ENCODE peak calls at places on chromosomes 2 and 18, in seven cellular contexts. R, H, P, B, K, Y and M are unnamed samples.

GRCh38 chr2:202934456-202934855 is 22.4 kb downstream of the CARF start:
- DNase-seq in R (no peak), P (peak), H (no peak), K (no peak), B (no peak), Y (no peak), M (no peak)

GRCh38 chr2:151032741-151033152 is 228.9 kb downstream of the RBM43 start:
- DNase-seq in Y (peak), K (peak), B (peak), P (no peak), R (no peak), H (peak), M (peak)

GRCh38 chr2:12587729-12588522 is 128.8 kb upstream of the TRIB2 start:
- DNase-seq in K (peak), B (peak), R (peak), P (peak), Y (peak), H (peak), M (peak)

GRCh38 chr2:132582360-132582759 is 87.6 kb downstream of the LYPD1 start:
- DNase-seq in H (no peak), B (no peak), K (no peak), R (no peak), P (no peak), Y (no peak), M (no peak)

GRCh38 chr2:206423147-206423546 is 20.2 kb upstream of the ADAM23 start:
- DNase-seq in H (no peak), R (no peak), K (peak), B (no peak), Y (no peak), P (no peak), M (peak)

GRCh38 chr18:31619291-31619690 is 27.6 kb downstream of the TTR start:
- DNase-seq in H (no peak), Y (peak), P (peak), K (peak), R (no peak), B (no peak), M (no peak)

GRCh38 chr18:34707670-34708069 is 2.4 kb upstream of the DTNA start:
- DNase-seq in Y (peak), B (peak), P (peak), H (peak), K (peak), R (no peak), M (peak)

GRCh38 chr2:138103156-138103555 is 138.9 kb downstream of the HNMT start:
- DNase-seq in K (no peak), Y (no peak), P (no peak), R (no peak), B (no peak), H (no peak), M (no peak)

GRCh38 chr2:216257089-216257488 is 115.2 kb downstream of the MARCHF4 start:
- DNase-seq in B (no peak), Y (no peak), K (no peak), R (no peak), P (no peak), H (no peak), M (no peak)

GRCh38 chr2:65658871-65659270 is 226.5 kb upstream of the SPRED2 start:
- DNase-seq in R (no peak), H (peak), P (peak), B (no peak), Y (no peak), K (peak), M (no peak)

GRCh38 chr2:119008108-119008507 is 66.1 kb downstream of the MARCO start:
- DNase-seq in R (peak), P (no peak), H (peak), K (peak), Y (peak), B (no peak), M (no peak)

GRCh38 chr2:2899826-2900225 is 477.8 kb downstream of the EIPR1 start:
- DNase-seq in R (no peak), Y (no peak), H (no peak), B (no peak), K (no peak), P (peak), M (no peak)

GRCh38 chr2:223815186-223815883 is 22.0 kb downstream of the AP1S3 start:
- DNase-seq in K (peak), Y (peak), R (no peak), B (peak), P (peak), H (peak), M (peak)

GRCh38 chr2:31694444-31694843 is 113.7 kb upstream of the SRD5A2 start:
- DNase-seq in P (no peak), Y (no peak), H (peak), K (peak), B (no peak), R (peak), M (peak)

GRCh38 chr2:101697794-101698418 is 399 bp downstream of the MAP4K4 start:
- DNase-seq in R (peak), P (no peak), B (no peak), H (peak), K (no peak), Y (no peak), M (no peak)

GRCh38 chr2:140863713-140864112 is 1267.1 kb downstream of the LRP1B start:
- DNase-seq in P (peak), K (peak), H (peak), R (peak), Y (peak), B (no peak), M (peak)

GRCh38 chr2:195961873-195962272 is 106.8 kb downstream of the DNAH7 start:
- DNase-seq in Y (no peak), P (no peak), R (peak), B (no peak), H (no peak), K (no peak), M (no peak)

GRCh38 chr2:157874278-157874825 is 1.8 kb downstream of the ACVR1 start:
- DNase-seq in Y (no peak), R (no peak), K (no peak), B (no peak), P (no peak), H (no peak), M (no peak)

GRCh38 chr2:237281900-237282306 is 132.1 kb downstream of the COL6A3 start:
- DNase-seq in B (no peak), P (peak), Y (peak), R (peak), H (peak), K (peak), M (peak)

GRCh38 chr2:121505005-121505404 is 25.7 kb upstream of the RNU4ATAC start:
- DNase-seq in P (peak), R (no peak), K (peak), B (peak), Y (peak), H (peak), M (peak)

GRCh38 chr2:121502246-121502645 is 28.4 kb upstream of the RNU4ATAC start:
- DNase-seq in H (peak), Y (peak), K (no peak), B (peak), R (no peak), P (peak), M (peak)

GRCh38 chr2:117801826-117802225 is 12.7 kb upstream of the DDX18 start:
- DNase-seq in H (peak), Y (peak), B (peak), R (no peak), P (peak), K (no peak), M (no peak)

GRCh38 chr2:102703748-102704147 is 58.1 kb upstream of the TMEM182 start:
- DNase-seq in B (no peak), H (peak), R (peak), Y (peak), K (peak), P (peak), M (peak)

GRCh38 chr2:25597881-25598280 is 75.5 kb downstream of the DTNB start:
- DNase-seq in Y (no peak), K (no peak), R (no peak), B (no peak), P (no peak), H (no peak), M (no peak)

GRCh38 chr2:230942920-230943896 is 18.2 kb upstream of the GPR55 start:
- DNase-seq in K (no peak), R (peak), H (peak), B (no peak), P (no peak), Y (no peak), M (no peak)

GRCh38 chr2:153715218-153715617 is 156.5 kb upstream of the GALNT13 start:
- DNase-seq in K (no peak), Y (no peak), R (no peak), P (no peak), B (no peak), H (no peak), M (no peak)

GRCh38 chr2:170845343-170845742 is 28.7 kb downstream of the GAD1 start:
- DNase-seq in B (no peak), R (peak), K (no peak), Y (no peak), P (no peak), H (no peak), M (no peak)

GRCh38 chr2:120251863-120252206 is 817 bp upstream of the RALB start:
- DNase-seq in P (no peak), B (no peak), Y (no peak), R (peak), K (no peak), H (no peak), M (no peak)

GRCh38 chr2:230798769-230799399 is 65.9 kb upstream of the ITM2C start:
- DNase-seq in R (peak), K (peak), Y (peak), B (no peak), H (peak), P (no peak), M (peak)

GRCh38 chr18:50374753-50375391 is at the start of gene SKA1:
- DNase-seq in R (peak), P (peak), K (peak), H (peak), Y (peak), B (peak), M (peak)

GRCh38 chr2:45681675-45682074 is 30.2 kb downstream of the PRKCE start:
- DNase-seq in R (peak), P (peak), B (peak), H (peak), K (peak), Y (peak), M (peak)

GRCh38 chr2:216688731-216689360 is 6.5 kb downstream of the IGFBP5 start:
- DNase-seq in P (no peak), K (no peak), R (no peak), B (no peak), Y (no peak), H (no peak), M (no peak)

GRCh38 chr2:14761118-14761517 is 128.6 kb downstream of the LRATD1 start:
- DNase-seq in B (no peak), P (no peak), K (no peak), R (no peak), H (no peak), Y (no peak), M (no peak)

GRCh38 chr18:56974141-56974540 is 172.7 kb upstream of the BOD1L2 start:
- DNase-seq in R (no peak), Y (no peak), K (no peak), B (no peak), P (no peak), H (no peak), M (no peak)

GRCh38 chr18:11950824-11951223 is 30.5 kb upstream of the IMPA2 start:
- DNase-seq in R (no peak), B (no peak), Y (no peak), H (no peak), K (no peak), P (no peak), M (no peak)